ENCODE peak calls at places on chromosomes 1 and 21, in ten cellular contexts. One of them, this sample, is unnamed.

GRCh38 chr1:31730336-31731048 is 26.7 kb upstream of the COL16A1 start:
- DNase-seq in NCI-H460: no peak
- DNase-seq in left colon: no peak
- DNase-seq in AG08396: no peak
- DNase-seq in globus pallidus: no peak
- DNase-seq in WERI-Rb-1: no peak
- DNase-seq in frontal cortex: no peak
- DNase-seq in GM12865: no peak
- DNase-seq in NCI-H1092 treated with DMSO at 0.1 percent for 48 hours: no peak
- DNase-seq in T-helper 2 cell treated with Interferon-gamma antibody and Interleukin-4, amounts not matched to agents 5 μg/mL and 100 μg/mL, for 36 hours: no peak
- DNase-seq in this sample: no peak

GRCh38 chr1:27296773-27297214 is 25.2 kb upstream of the TMEM222 start:
- DNase-seq in GM12865: peak; percentile 51
- DNase-seq in frontal cortex: peak; percentile 66
- DNase-seq in NCI-H460: peak; percentile 40
- DNase-seq in T-helper 2 cell treated with Interferon-gamma antibody and Interleukin-4, amounts not matched to agents 5 μg/mL and 100 μg/mL, for 36 hours: peak; percentile 31
- DNase-seq in WERI-Rb-1: peak; percentile 71
- DNase-seq in AG08396: peak; percentile 80
- DNase-seq in globus pallidus: peak; percentile 43
- DNase-seq in NCI-H1092 treated with DMSO at 0.1 percent for 48 hours: peak; percentile 35
- DNase-seq in left colon: peak; percentile 71
- DNase-seq in this sample: peak; percentile 50

GRCh38 chr1:234780112-234780511 is 170.1 kb upstream of the IRF2BP2 start:
- DNase-seq in NCI-H460: no peak
- DNase-seq in WERI-Rb-1: peak; percentile 47
- DNase-seq in globus pallidus: no peak
- DNase-seq in GM12865: no peak
- DNase-seq in T-helper 2 cell treated with Interferon-gamma antibody and Interleukin-4, amounts not matched to agents 5 μg/mL and 100 μg/mL, for 36 hours: no peak
- DNase-seq in AG08396: no peak
- DNase-seq in left colon: no peak
- DNase-seq in frontal cortex: no peak
- DNase-seq in NCI-H1092 treated with DMSO at 0.1 percent for 48 hours: no peak
- DNase-seq in this sample: no peak

GRCh38 chr1:71047635-71048607 is at the start of gene PTGER3:
- DNase-seq in NCI-H1092 treated with DMSO at 0.1 percent for 48 hours: peak; percentile 28
- DNase-seq in AG08396: peak; percentile 69
- DNase-seq in GM12865: no peak
- DNase-seq in WERI-Rb-1: peak; percentile 83
- DNase-seq in left colon: peak; percentile 86
- DNase-seq in NCI-H460: peak; percentile 38
- DNase-seq in T-helper 2 cell treated with Interferon-gamma antibody and Interleukin-4, amounts not matched to agents 5 μg/mL and 100 μg/mL, for 36 hours: peak; percentile 45
- DNase-seq in frontal cortex: no peak
- DNase-seq in globus pallidus: no peak
- DNase-seq in this sample: peak; percentile 24

GRCh38 chr1:58896211-58897183 is 112.7 kb upstream of the JUN start:
- DNase-seq in globus pallidus: no peak
- DNase-seq in WERI-Rb-1: peak; percentile 50
- DNase-seq in T-helper 2 cell treated with Interferon-gamma antibody and Interleukin-4, amounts not matched to agents 5 μg/mL and 100 μg/mL, for 36 hours: no peak
- DNase-seq in GM12865: no peak
- DNase-seq in frontal cortex: no peak
- DNase-seq in NCI-H460: no peak
- DNase-seq in AG08396: peak; percentile 39
- DNase-seq in NCI-H1092 treated with DMSO at 0.1 percent for 48 hours: no peak
- DNase-seq in left colon: peak; percentile 84
- DNase-seq in this sample: no peak

GRCh38 chr1:87794788-87795614 is 466.3 kb downstream of the LMO4 start:
- DNase-seq in NCI-H1092 treated with DMSO at 0.1 percent for 48 hours: no peak
- DNase-seq in globus pallidus: no peak
- DNase-seq in frontal cortex: no peak
- DNase-seq in left colon: no peak
- DNase-seq in GM12865: no peak
- DNase-seq in AG08396: peak; percentile 18
- DNase-seq in NCI-H460: peak; percentile 3
- DNase-seq in T-helper 2 cell treated with Interferon-gamma antibody and Interleukin-4, amounts not matched to agents 5 μg/mL and 100 μg/mL, for 36 hours: no peak
- DNase-seq in WERI-Rb-1: no peak
- DNase-seq in this sample: no peak

GRCh38 chr1:37989381-37989930 is 366 bp downstream of the SF3A3 start:
- DNase-seq in AG08396: peak; percentile 51
- DNase-seq in frontal cortex: no peak
- DNase-seq in T-helper 2 cell treated with Interferon-gamma antibody and Interleukin-4, amounts not matched to agents 5 μg/mL and 100 μg/mL, for 36 hours: peak; percentile 32
- DNase-seq in NCI-H1092 treated with DMSO at 0.1 percent for 48 hours: peak; percentile 52
- DNase-seq in left colon: peak; percentile 60
- DNase-seq in globus pallidus: no peak
- DNase-seq in GM12865: peak; percentile 41
- DNase-seq in NCI-H460: no peak
- DNase-seq in WERI-Rb-1: peak; percentile 56
- DNase-seq in this sample: no peak

GRCh38 chr1:37850352-37850955 is 8.9 kb downstream of the MTF1 start:
- DNase-seq in NCI-H460: no peak
- DNase-seq in frontal cortex: no peak
- DNase-seq in globus pallidus: no peak
- DNase-seq in WERI-Rb-1: no peak
- DNase-seq in NCI-H1092 treated with DMSO at 0.1 percent for 48 hours: no peak
- DNase-seq in AG08396: no peak
- DNase-seq in left colon: no peak
- DNase-seq in T-helper 2 cell treated with Interferon-gamma antibody and Interleukin-4, amounts not matched to agents 5 μg/mL and 100 μg/mL, for 36 hours: no peak
- DNase-seq in GM12865: no peak
- DNase-seq in this sample: no peak

GRCh38 chr1:41452704-41453350 is 31.7 kb downstream of the EDN2 start:
- DNase-seq in NCI-H460: no peak
- DNase-seq in WERI-Rb-1: peak; percentile 79
- DNase-seq in GM12865: no peak
- DNase-seq in NCI-H1092 treated with DMSO at 0.1 percent for 48 hours: no peak
- DNase-seq in T-helper 2 cell treated with Interferon-gamma antibody and Interleukin-4, amounts not matched to agents 5 μg/mL and 100 μg/mL, for 36 hours: no peak
- DNase-seq in globus pallidus: no peak
- DNase-seq in frontal cortex: no peak
- DNase-seq in AG08396: no peak
- DNase-seq in left colon: no peak
- DNase-seq in this sample: no peak

GRCh38 chr1:98903261-98903660 is 101.4 kb downstream of the PLPPR5 start:
- DNase-seq in WERI-Rb-1: no peak
- DNase-seq in NCI-H1092 treated with DMSO at 0.1 percent for 48 hours: no peak
- DNase-seq in T-helper 2 cell treated with Interferon-gamma antibody and Interleukin-4, amounts not matched to agents 5 μg/mL and 100 μg/mL, for 36 hours: no peak
- DNase-seq in GM12865: no peak
- DNase-seq in AG08396: peak; percentile 33
- DNase-seq in frontal cortex: no peak
- DNase-seq in NCI-H460: peak; percentile 15
- DNase-seq in left colon: no peak
- DNase-seq in globus pallidus: no peak
- DNase-seq in this sample: no peak

GRCh38 chr21:34129039-34129891 is 55.9 kb downstream of the MRPS6 start:
- DNase-seq in AG08396: peak; percentile 56
- DNase-seq in NCI-H1092 treated with DMSO at 0.1 percent for 48 hours: peak; percentile 93
- DNase-seq in T-helper 2 cell treated with Interferon-gamma antibody and Interleukin-4, amounts not matched to agents 5 μg/mL and 100 μg/mL, for 36 hours: peak; percentile 78
- DNase-seq in NCI-H460: no peak
- DNase-seq in WERI-Rb-1: no peak
- DNase-seq in left colon: peak; percentile 46
- DNase-seq in globus pallidus: peak; percentile 51
- DNase-seq in frontal cortex: no peak
- DNase-seq in GM12865: no peak
- DNase-seq in this sample: peak; percentile 26

GRCh38 chr1:184970691-184971161 is 3.6 kb downstream of the NIBAN1 start:
- DNase-seq in T-helper 2 cell treated with Interferon-gamma antibody and Interleukin-4, amounts not matched to agents 5 μg/mL and 100 μg/mL, for 36 hours: no peak
- DNase-seq in GM12865: no peak
- DNase-seq in left colon: no peak
- DNase-seq in AG08396: no peak
- DNase-seq in WERI-Rb-1: no peak
- DNase-seq in NCI-H1092 treated with DMSO at 0.1 percent for 48 hours: no peak
- DNase-seq in globus pallidus: no peak
- DNase-seq in NCI-H460: no peak
- DNase-seq in frontal cortex: no peak
- DNase-seq in this sample: no peak

GRCh38 chr1:106584127-106584526 is 472.3 kb upstream of the PRMT6 start:
- DNase-seq in T-helper 2 cell treated with Interferon-gamma antibody and Interleukin-4, amounts not matched to agents 5 μg/mL and 100 μg/mL, for 36 hours: no peak
- DNase-seq in NCI-H460: no peak
- DNase-seq in NCI-H1092 treated with DMSO at 0.1 percent for 48 hours: no peak
- DNase-seq in AG08396: no peak
- DNase-seq in globus pallidus: no peak
- DNase-seq in GM12865: no peak
- DNase-seq in left colon: no peak
- DNase-seq in WERI-Rb-1: no peak
- DNase-seq in frontal cortex: no peak
- DNase-seq in this sample: no peak

GRCh38 chr1:206709772-206710456 is 25.2 kb downstream of the MAPKAPK2 start:
- DNase-seq in frontal cortex: no peak
- DNase-seq in T-helper 2 cell treated with Interferon-gamma antibody and Interleukin-4, amounts not matched to agents 5 μg/mL and 100 μg/mL, for 36 hours: no peak
- DNase-seq in NCI-H460: peak; percentile 48
- DNase-seq in AG08396: no peak
- DNase-seq in WERI-Rb-1: no peak
- DNase-seq in GM12865: no peak
- DNase-seq in left colon: no peak
- DNase-seq in globus pallidus: no peak
- DNase-seq in NCI-H1092 treated with DMSO at 0.1 percent for 48 hours: no peak
- DNase-seq in this sample: no peak

GRCh38 chr1:54826226-54826816 is 25.2 kb upstream of the TTC22 start:
- DNase-seq in NCI-H1092 treated with DMSO at 0.1 percent for 48 hours: no peak
- DNase-seq in AG08396: no peak
- DNase-seq in globus pallidus: no peak
- DNase-seq in T-helper 2 cell treated with Interferon-gamma antibody and Interleukin-4, amounts not matched to agents 5 μg/mL and 100 μg/mL, for 36 hours: no peak
- DNase-seq in GM12865: no peak
- DNase-seq in left colon: no peak
- DNase-seq in frontal cortex: no peak
- DNase-seq in NCI-H460: no peak
- DNase-seq in WERI-Rb-1: no peak
- DNase-seq in this sample: no peak

GRCh38 chr1:156909671-156910070 is 10.8 kb upstream of the LRRC71 start:
- DNase-seq in frontal cortex: no peak
- DNase-seq in GM12865: no peak
- DNase-seq in AG08396: no peak
- DNase-seq in T-helper 2 cell treated with Interferon-gamma antibody and Interleukin-4, amounts not matched to agents 5 μg/mL and 100 μg/mL, for 36 hours: no peak
- DNase-seq in NCI-H1092 treated with DMSO at 0.1 percent for 48 hours: no peak
- DNase-seq in left colon: no peak
- DNase-seq in WERI-Rb-1: no peak
- DNase-seq in globus pallidus: no peak
- DNase-seq in NCI-H460: no peak
- DNase-seq in this sample: no peak

This sample was measured in immature natural killer cell.